ENCODE peak calls at places on chromosomes 11 and 22, in eight cellular contexts. A is body of pancreas, X is HCT116, I is esophagus squamous epithelium, O is breast epithelium, N is adrenal gland, W is tibial nerve, V is uterus. K is an unnamed sample.

GRCh38 chr11:34315006-34315793 is 42.6 kb downstream of the ABTB2 start:
- DNase-seq in A (no peak), X (no peak), I (no peak), O (no peak), N (no peak), W (no peak), V (no peak), K (no peak)

GRCh38 chr11:130916238-130916855 is at the start of gene SNX19:
- DNase-seq in A (peak; percentile 92), X (peak; percentile 69), I (peak; percentile 38), O (peak; percentile 86), N (peak; percentile 93), W (peak; percentile 76), V (peak; percentile 87), K (peak; percentile 62)

GRCh38 chr11:11407065-11407737 is 54.2 kb upstream of the CSNK2A3 start:
- DNase-seq in A (no peak), X (no peak), I (no peak), O (no peak), N (peak; percentile 68), W (no peak), V (no peak), K (no peak)

GRCh38 chr11:60762851-60763691 is 6.4 kb downstream of the MS4A15 start:
- DNase-seq in A (peak; percentile 52), X (peak; percentile 7), I (no peak), O (no peak), N (no peak), W (no peak), V (no peak), K (no peak)

GRCh38 chr11:83528877-83529276 is 242.7 kb upstream of the CCDC90B start:
- DNase-seq in A (no peak), X (no peak), I (no peak), O (no peak), N (peak; percentile 26), W (no peak), V (no peak), K (no peak)

GRCh38 chr11:443542-444199 is 1.9 kb upstream of the ANO9 start:
- DNase-seq in A (no peak), X (no peak), I (no peak), O (no peak), N (no peak), W (no peak), V (no peak), K (no peak)

GRCh38 chr11:59255281-59255680 is 42.6 kb upstream of the MPEG1 start:
- DNase-seq in A (no peak), X (no peak), I (no peak), O (no peak), N (no peak), W (no peak), V (no peak), K (no peak)

GRCh38 chr22:36729321-36729720 is 25.8 kb upstream of the CACNG2 start:
- DNase-seq in A (no peak), X (no peak), I (no peak), O (no peak), N (no peak), W (no peak), V (no peak), K (no peak)

GRCh38 chr11:5289696-5290095 is 12.1 kb downstream of the OR51B4 start:
- DNase-seq in A (no peak), X (no peak), I (no peak), O (no peak), N (no peak), W (no peak), V (no peak), K (no peak)

GRCh38 chr11:45252134-45252856 is 33.8 kb downstream of the SYT13 start:
- DNase-seq in A (peak; percentile 66), X (peak; percentile 75), I (no peak), O (no peak), N (peak; percentile 78), W (no peak), V (no peak), K (peak; percentile 71)

GRCh38 chr11:118109231-118109630 is 22.5 kb upstream of the SMIM35 start:
- DNase-seq in A (no peak), X (no peak), I (no peak), O (no peak), N (no peak), W (no peak), V (no peak), K (no peak)

GRCh38 chr11:7611411-7611810 is 61.9 kb downstream of the CYB5R2 start:
- DNase-seq in A (no peak), X (no peak), I (no peak), O (no peak), N (no peak), W (no peak), V (no peak), K (no peak)

GRCh38 chr22:45831394-45831793 is 145.6 kb downstream of the WNT7B start:
- DNase-seq in A (no peak), X (peak; percentile 6), I (no peak), O (no peak), N (no peak), W (no peak), V (no peak), K (peak; percentile 6)

GRCh38 chr22:39283312-39284141 is 35.9 kb downstream of the RPL3 start:
- DNase-seq in A (no peak), X (no peak), I (no peak), O (peak; percentile 84), N (peak; percentile 92), W (no peak), V (peak; percentile 79), K (peak; percentile 86)
- TF ChIP-seq POLR2A in A (no peak), X (no peak), I (no peak), O (no peak), N (no peak), W (no peak), V (peak; percentile 34), K (no peak)

GRCh38 chr11:93766504-93766903 is 17.6 kb upstream of the MED17 start:
- DNase-seq in A (no peak), X (no peak), I (no peak), O (no peak), N (no peak), W (no peak), V (no peak), K (no peak)
- TF ChIP-seq POLR2A in A (no peak), X (no peak), I (no peak), O (no peak), N (no peak), W (no peak), V (no peak), K (no peak)

DNA sequence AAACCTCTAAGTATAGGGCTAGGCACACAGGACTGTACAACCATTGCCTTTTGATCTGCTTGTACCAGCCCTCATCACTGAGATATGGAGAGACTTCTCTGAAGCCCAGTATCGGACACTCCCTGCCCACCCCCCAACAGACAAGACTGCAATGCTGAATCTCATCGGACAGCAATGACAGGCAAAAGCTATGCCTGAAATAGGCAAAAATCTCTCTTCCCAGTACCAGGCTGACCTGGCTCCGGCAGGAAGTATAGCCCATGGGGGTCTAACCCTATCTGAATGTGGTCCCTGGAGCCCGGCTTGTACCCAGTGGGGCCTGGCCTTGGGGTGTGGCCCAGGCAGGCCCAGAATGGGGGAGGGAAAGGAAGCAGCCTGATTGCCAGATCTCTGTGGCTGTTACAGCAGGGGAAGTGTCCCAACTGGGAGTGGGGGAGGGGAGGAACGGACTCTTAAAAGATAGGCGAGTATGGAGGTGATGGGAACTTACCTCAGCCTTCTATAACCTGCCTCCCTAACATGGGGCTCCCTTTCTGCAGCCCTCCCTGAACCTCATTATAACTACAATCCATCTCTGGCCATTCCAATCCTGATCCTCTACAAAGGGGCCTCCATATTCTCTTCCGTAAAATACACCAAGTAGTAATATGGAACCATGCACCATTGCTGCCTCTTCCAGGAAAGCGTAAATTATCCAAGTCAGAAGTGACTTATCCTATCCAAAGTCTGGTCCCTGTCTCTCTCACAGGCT is 6.2 kb downstream of the RHOG start:
- DNase-seq in A (no peak), X (no peak), I (no peak), O (no peak), N (peak; percentile 67), W (peak; percentile 27), V (no peak), K (no peak)
- TF ChIP-seq POLR2A in A (no peak), X (no peak), I (no peak), O (no peak), N (no peak), W (no peak), V (no peak), K (no peak)

GRCh38 chr11:123062892-123063395 is 1.0 kb upstream of the HSPA8 start:
- DNase-seq in A (no peak), X (no peak), I (no peak), O (no peak), N (no peak), W (no peak), V (no peak), K (no peak)

GRCh38 chr11:123063396-123064267 is 1.7 kb upstream of the HSPA8 start:
- DNase-seq in A (peak; percentile 55), X (no peak), I (no peak), O (peak; percentile 51), N (peak; percentile 75), W (no peak), V (peak; percentile 47), K (no peak)

GRCh38 chr11:123061403-123062157 is at the start of gene HSPA8:
- DNase-seq in A (peak; percentile 56), X (no peak), I (peak; percentile 48), O (peak; percentile 68), N (peak; percentile 78), W (peak; percentile 53), V (peak; percentile 76), K (no peak)

GRCh38 chr11:123060265-123061000 is 1.5 kb downstream of the HSPA8 start:
- DNase-seq in A (no peak), X (no peak), I (no peak), O (no peak), N (no peak), W (no peak), V (no peak), K (no peak)

DNA sequence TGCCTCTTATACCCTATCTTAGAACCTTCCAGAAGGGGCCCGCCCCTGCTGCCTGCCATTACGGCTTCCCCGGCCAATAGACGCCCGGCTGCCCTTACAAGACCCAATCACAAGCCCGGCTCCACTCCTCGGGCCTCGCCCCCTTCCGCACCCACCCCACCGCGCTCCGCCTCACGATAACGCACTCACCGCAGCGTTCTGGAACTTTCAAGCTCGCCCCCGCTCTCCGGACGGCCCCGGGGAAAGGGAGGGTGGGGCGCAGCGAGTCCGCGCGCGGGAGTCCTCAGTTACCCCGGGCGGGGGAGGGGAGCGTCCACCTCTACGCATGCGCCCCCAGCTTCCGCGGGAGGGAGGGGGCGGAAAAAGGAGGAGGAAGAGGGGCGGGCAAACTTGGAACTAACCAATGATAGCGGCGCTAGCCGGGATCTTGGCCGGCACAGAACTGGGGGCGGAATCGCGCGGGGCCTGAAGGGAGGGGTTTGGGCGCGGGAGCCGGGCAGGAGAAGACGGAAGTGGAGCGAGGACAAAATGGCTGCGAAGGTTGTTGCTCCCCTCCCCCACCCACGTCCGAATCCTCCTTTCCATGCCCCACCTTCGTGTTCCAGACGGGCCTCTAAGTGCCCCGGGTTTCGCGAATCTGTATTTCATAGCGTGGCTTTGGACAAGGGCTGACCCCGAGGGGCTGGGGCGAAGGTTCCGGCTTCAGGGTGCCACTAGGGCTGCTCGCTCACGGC is 389 bp upstream of the HSPA8 start:
- DNase-seq in A (peak; percentile 98), X (peak; percentile 97), I (peak; percentile 98), O (peak; percentile 100), N (peak; percentile 99), W (peak; percentile 98), V (peak; percentile 99), K (peak; percentile 57)
- TF ChIP-seq POLR2A in A (no peak), X (no peak), I (peak; percentile 70), O (peak; percentile 76), N (peak; percentile 15), W (peak; percentile 77), V (peak; percentile 75), K (no peak)

K was measured in H54.